ENCODE peak calls at places on chromosomes 12 and 14, in seven cellular contexts. Y is uterus, B is lung, O is epithelial cell of esophagus, K is A549, U is GM23248, I is dorsolateral prefrontal cortex. J is an unnamed sample.

GRCh38 chr12:62744551-62744950 is 190.4 kb downstream of the PPM1H start:
- DNase-seq in U (no peak), O (no peak), K (no peak), I (no peak), B (no peak), Y (no peak), J (no peak)

GRCh38 chr12:1634590-1635191 is 5.7 kb downstream of the WNT5B start:
- DNase-seq in K (peak; percentile 76), Y (peak; percentile 71), I (peak; percentile 78), U (peak; percentile 92), O (peak; percentile 73), B (peak; percentile 75), J (peak; percentile 81)

GRCh38 chr12:75641031-75641780 is 129.8 kb upstream of the KRR1 start:
- DNase-seq in O (peak; percentile 84), I (no peak), U (peak; percentile 91), B (no peak), Y (no peak), K (peak; percentile 66), J (peak; percentile 65)

GRCh38 chr14:70885343-70886014 is 21.8 kb upstream of the PCNX1 start:
- DNase-seq in K (no peak), B (no peak), I (no peak), O (no peak), Y (no peak), U (no peak), J (no peak)

GRCh38 chr14:23114120-23114458 is 5.0 kb downstream of the CEBPE start:
- DNase-seq in Y (no peak), B (no peak), O (no peak), K (no peak), I (no peak), U (no peak), J (no peak)

GRCh38 chr12:116346751-116347150 is 69.3 kb upstream of the MED13L start:
- DNase-seq in O (peak; percentile 72), Y (no peak), I (no peak), U (peak; percentile 92), K (peak; percentile 58), B (no peak), J (peak; percentile 96)

GRCh38 chr14:96086032-96086431 is 46.9 kb downstream of the C14orf132 start:
- DNase-seq in I (no peak), Y (no peak), B (no peak), K (peak; percentile 42), U (peak; percentile 94), O (peak; percentile 79), J (peak; percentile 59)

GRCh38 chr12:106978035-106978800 is 8.7 kb downstream of the MTERF2 start:
- DNase-seq in I (no peak), O (no peak), Y (peak; percentile 62), B (no peak), K (no peak), U (peak; percentile 73), J (peak; percentile 62)

GRCh38 chr12:57455374-57456144 is 452 bp downstream of the INHBE start:
- DNase-seq in O (no peak), B (no peak), K (no peak), Y (no peak), I (no peak), U (no peak), J (no peak)

DNA sequence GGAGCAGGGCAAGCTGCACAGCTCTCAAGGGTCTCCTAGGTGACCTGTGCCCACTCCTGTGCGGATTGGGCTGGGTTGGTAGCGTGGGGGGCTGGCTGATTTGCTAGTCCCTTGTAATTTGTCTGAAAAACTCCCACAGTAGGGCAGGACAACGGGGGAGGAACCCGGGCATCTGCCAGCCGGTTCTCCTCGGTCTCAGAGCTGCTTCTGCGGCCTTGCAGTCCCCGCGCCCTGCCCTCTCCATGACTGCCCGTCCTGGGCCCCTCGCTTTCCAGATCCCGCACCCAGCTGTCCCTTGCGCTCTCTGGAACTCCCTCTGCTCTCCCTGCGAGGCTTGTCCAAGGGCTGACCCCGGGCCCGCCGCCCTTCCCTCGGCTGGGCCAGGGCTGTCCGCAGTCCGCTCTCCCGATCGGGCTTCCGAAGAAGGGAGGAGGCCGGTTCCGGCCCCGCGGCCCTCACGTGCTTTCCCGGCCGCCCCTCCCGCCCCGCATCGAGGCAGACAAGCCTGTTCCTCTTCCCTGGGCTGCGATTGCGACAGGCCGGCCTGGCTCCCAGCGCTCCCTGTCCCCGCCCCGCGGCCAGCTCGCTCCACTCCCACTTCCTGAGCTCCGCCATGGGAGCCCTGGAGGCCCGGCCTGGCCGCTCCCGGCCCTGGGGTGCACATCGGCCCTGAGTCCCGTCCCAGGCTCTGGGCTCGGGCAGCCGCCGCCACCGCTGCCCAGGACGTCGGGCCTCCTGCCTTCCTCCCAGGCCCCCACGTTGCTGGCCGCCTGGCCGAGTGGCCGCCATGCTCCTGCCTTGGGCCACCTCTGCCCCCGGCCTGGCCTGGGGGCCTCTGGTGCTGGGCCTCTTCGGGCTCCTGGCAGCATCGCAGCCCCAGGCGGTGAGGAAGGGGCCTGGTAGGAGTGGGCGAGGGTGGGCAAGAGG is at the start of gene LTBR:
- DNase-seq in Y (peak; percentile 96), I (peak; percentile 56), U (peak; percentile 98), O (peak; percentile 95), B (peak; percentile 96), K (peak; percentile 91), J (peak; percentile 92)
- H3K4me3 ChIP-seq in Y (peak within 1 kb of the TSS; percentile 47), I (peak within 1 kb of the TSS; percentile 64), U (peak within 1 kb of the TSS; percentile 83), O (peak within 1 kb of the TSS; percentile 87), B (peak within 1 kb of the TSS; percentile 94), K (peak within 1 kb of the TSS; percentile 83), J (peak within 1 kb of the TSS; percentile 83)

DNA sequence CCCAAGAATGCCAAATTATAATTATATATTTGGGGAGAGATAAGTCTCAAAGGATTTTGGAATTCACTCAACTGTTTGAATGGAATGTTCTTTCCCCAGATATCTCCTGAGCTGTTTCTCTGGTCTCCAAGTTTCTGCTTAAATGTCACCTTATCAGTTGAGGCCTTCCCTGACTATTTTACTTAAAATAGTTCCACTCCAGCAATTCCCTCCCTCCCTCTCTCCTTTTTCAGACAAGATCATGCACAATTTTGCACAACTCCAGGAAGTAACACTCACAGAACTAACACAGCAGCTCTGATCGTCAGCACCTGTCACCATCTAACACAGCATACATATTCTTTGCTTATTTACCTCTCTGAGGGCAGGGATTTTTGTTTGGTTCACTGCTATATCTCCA is 12.5 kb downstream of the BTG1 start:
- DNase-seq in Y (no peak), O (no peak), K (no peak), B (no peak), I (no peak), U (no peak), J (peak; percentile 83)
- H3K4me3 ChIP-seq in Y (no peak overlapping the region), O (no peak overlapping the region), K (no peak overlapping the region), B (no peak overlapping the region), I (no peak overlapping the region), U (no peak overlapping the region), J (no peak overlapping the region)

DNA sequence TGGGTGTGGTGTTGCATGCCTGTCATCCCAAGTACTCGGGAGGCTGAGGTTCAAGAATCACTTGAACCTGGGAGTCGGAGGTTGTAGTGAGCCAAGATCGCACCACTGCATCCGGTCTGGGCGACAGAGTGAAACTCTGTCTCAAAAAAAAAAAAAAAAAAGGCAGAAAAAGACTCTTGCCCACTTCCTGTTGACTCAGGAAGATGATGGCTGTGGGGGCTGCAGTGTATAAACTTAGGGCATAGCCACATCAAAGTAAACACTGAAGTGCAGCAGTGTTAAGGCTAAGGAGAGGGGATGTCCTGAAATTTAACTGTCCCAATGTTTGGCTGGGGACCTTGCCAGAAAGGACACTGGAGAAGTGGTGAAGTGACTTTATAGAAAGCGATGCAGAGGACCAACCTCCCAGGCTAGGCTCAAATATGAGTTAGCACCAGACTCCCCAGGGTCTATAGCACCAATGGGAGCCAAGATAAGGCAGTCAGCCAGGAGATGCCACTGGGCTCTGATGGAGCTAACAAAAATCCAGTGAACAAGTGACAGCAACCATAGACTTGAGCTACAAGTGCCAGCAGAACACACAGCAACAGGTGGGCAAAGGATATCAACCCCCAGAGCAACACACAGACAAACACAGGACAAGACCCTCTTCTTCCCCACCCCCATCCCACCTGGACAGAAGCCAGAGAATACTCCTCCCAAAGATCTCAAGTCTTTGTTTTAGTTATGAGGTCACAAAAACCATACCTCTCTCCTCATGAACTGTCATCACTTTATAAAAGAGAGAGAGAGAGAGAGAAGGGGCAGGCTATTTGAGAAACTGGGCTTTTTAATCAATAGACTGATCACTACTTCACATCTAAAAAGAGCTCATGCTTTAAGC is 28.0 kb downstream of the NELL2 start:
- DNase-seq in B (no peak), O (no peak), I (no peak), K (no peak), U (no peak), Y (no peak), J (no peak)
- H3K4me3 ChIP-seq in B (no peak overlapping the region), O (no peak overlapping the region), I (no peak overlapping the region), K (no peak overlapping the region), U (no peak overlapping the region), Y (no peak overlapping the region), J (no peak overlapping the region)

GRCh38 chr12:109741286-109741969 is 27.8 kb downstream of the FAM222A start:
- DNase-seq in O (no peak), K (no peak), I (peak; percentile 16), B (no peak), Y (peak; percentile 2), U (no peak), J (no peak)

GRCh38 chr12:109744991-109745942 is 31.6 kb downstream of the FAM222A start:
- DNase-seq in K (no peak), U (no peak), Y (peak; percentile 3), I (peak; percentile 7), O (peak; percentile 24), B (no peak), J (no peak)

GRCh38 chr12:109743076-109743910 is 29.7 kb downstream of the FAM222A start:
- DNase-seq in B (no peak), O (no peak), Y (peak; percentile 5), I (peak; percentile 11), U (no peak), K (no peak), J (no peak)

GRCh38 chr12:109741970-109742372 is 28.3 kb downstream of the FAM222A start:
- DNase-seq in K (no peak), O (no peak), B (no peak), U (no peak), Y (peak; percentile 1), I (peak; percentile 19), J (no peak)

DNA sequence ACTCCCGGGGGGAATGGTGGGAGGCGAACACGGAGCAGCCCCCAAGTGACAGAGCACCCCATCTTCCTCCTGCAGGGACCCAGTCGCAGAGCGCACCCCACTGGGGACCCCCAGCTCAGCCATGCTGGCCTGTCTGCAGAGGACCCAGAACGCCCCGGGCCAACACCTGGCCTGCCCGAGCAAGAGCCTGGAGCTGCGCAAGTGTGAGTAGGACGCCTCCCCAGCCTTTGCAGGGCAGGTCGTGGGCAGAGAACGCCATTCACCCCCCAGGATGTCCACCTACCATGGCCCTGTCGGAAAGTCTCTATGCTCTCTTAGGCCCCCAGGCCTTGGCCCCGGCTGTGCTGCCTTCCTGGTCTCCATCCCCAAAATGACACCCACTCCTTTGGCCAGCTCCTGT is 30.4 kb downstream of the FAM222A start:
- DNase-seq in U (no peak), K (no peak), O (no peak), B (no peak), Y (peak; percentile 7), I (peak; percentile 4), J (no peak)
- H3K4me3 ChIP-seq in U (no peak overlapping the region), K (no peak overlapping the region), O (no peak overlapping the region), B (no peak overlapping the region), Y (no peak overlapping the region), I (no peak overlapping the region), J (no peak overlapping the region)

GRCh38 chr12:124518051-124518932 is 49.1 kb downstream of the NCOR2 start:
- DNase-seq in O (peak; percentile 98), I (peak; percentile 97), U (peak; percentile 98), Y (peak; percentile 100), B (peak; percentile 98), K (peak; percentile 98), J (peak; percentile 100)
- H3K4me3 ChIP-seq in O (peak overlapping the region; percentile 68), I (peak overlapping the region; percentile 66), U (peak overlapping the region; percentile 76), Y (peak overlapping the region; percentile 24), B (no peak overlapping the region), K (peak overlapping the region; percentile 46), J (peak overlapping the region; percentile 70)

J was measured in fibroblast of the aortic adventitia.